ENCODE peak calls at places on chromosomes 4 and X, in four cellular contexts. E is IMR-90, L is mesenchymal stem cell, V is neuronal stem cell. H is an unnamed sample.

GRCh38 chr4:176547005-176547404 is 227.2 kb downstream of the SPCS3 start:
- DNase-seq in E (peak), L (peak), V (no peak), H (no peak)

GRCh38 chrX:40109288-40110008 is 11.7 kb upstream of the BCOR start:
- DNase-seq in E (peak), L (peak), V (no peak), H (peak)

GRCh38 chr4:86917212-86918039 is 17.4 kb upstream of the AFF1 start:
- DNase-seq in E (no peak), L (no peak), V (no peak), H (no peak)

GRCh38 chrX:54043084-54043483 is 1.2 kb downstream of the PHF8 start:
- DNase-seq in E (no peak), L (peak), V (peak), H (no peak)

GRCh38 chr4:1370321-1371124 is 23.5 kb downstream of the UVSSA start:
- DNase-seq in E (no peak), L (no peak), V (no peak), H (no peak)

GRCh38 chr4:52641853-52642563 is 17.1 kb downstream of the USP46 start:
- DNase-seq in E (peak), L (peak), V (no peak), H (no peak)

GRCh38 chr4:155445306-155445705 is 68.5 kb upstream of the MAP9 start:
- DNase-seq in E (no peak), L (no peak), V (no peak), H (no peak)

GRCh38 chrX:30301977-30302376 is 7.2 kb downstream of the NR0B1 start:
- DNase-seq in E (peak), L (no peak), V (peak), H (no peak)

GRCh38 chrX:112901821-112902732 is 61.4 kb upstream of the AMOT start:
- DNase-seq in E (no peak), L (no peak), V (no peak), H (no peak)

GRCh38 chr4:174404677-174405076 is 117.6 kb downstream of the HPGD start:
- DNase-seq in E (no peak), L (no peak), V (no peak), H (no peak)

GRCh38 chrX:16212436-16212835 is 45.2 kb downstream of the MAGEB17 start:
- DNase-seq in E (peak), L (peak), V (no peak), H (peak)

GRCh38 chr4:138892483-138893386 is 122.8 kb upstream of the NOCT start:
- DNase-seq in E (peak), L (no peak), V (no peak), H (no peak)

GRCh38 chr4:175435437-175435836 is 376.6 kb downstream of the GPM6A start:
- DNase-seq in E (peak), L (peak), V (no peak), H (no peak)

GRCh38 chr4:128653514-128654420 is 155.7 kb upstream of the JADE1 start:
- DNase-seq in E (peak), L (peak), V (peak), H (no peak)

GRCh38 chr4:128649575-128650205 is 159.8 kb upstream of the JADE1 start:
- DNase-seq in E (peak), L (peak), V (no peak), H (no peak)

GRCh38 chr4:128649161-128649560 is 160.3 kb upstream of the JADE1 start:
- DNase-seq in E (no peak), L (no peak), V (no peak), H (no peak)

GRCh38 chr4:128648021-128648420 is 161.5 kb upstream of the JADE1 start:
- DNase-seq in E (no peak), L (no peak), V (no peak), H (no peak)
- H3K4ac ChIP-seq in E (no peak), L (no peak), V (no peak), H (no peak)

GRCh38 chrX:47193475-47194241 is at the start of gene UBA1:
- DNase-seq in E (peak), L (peak), V (peak), H (peak)

GRCh38 chrX:47189906-47190305 is 3.7 kb upstream of the UBA1 start:
- DNase-seq in E (no peak), L (no peak), V (no peak), H (no peak)

GRCh38 chrX:47191806-47192401 is 1.7 kb upstream of the UBA1 start:
- DNase-seq in E (no peak), L (no peak), V (no peak), H (no peak)

GRCh38 chrX:47191331-47191730 is 2.3 kb upstream of the UBA1 start:
- DNase-seq in E (no peak), L (peak), V (no peak), H (no peak)

DNA sequence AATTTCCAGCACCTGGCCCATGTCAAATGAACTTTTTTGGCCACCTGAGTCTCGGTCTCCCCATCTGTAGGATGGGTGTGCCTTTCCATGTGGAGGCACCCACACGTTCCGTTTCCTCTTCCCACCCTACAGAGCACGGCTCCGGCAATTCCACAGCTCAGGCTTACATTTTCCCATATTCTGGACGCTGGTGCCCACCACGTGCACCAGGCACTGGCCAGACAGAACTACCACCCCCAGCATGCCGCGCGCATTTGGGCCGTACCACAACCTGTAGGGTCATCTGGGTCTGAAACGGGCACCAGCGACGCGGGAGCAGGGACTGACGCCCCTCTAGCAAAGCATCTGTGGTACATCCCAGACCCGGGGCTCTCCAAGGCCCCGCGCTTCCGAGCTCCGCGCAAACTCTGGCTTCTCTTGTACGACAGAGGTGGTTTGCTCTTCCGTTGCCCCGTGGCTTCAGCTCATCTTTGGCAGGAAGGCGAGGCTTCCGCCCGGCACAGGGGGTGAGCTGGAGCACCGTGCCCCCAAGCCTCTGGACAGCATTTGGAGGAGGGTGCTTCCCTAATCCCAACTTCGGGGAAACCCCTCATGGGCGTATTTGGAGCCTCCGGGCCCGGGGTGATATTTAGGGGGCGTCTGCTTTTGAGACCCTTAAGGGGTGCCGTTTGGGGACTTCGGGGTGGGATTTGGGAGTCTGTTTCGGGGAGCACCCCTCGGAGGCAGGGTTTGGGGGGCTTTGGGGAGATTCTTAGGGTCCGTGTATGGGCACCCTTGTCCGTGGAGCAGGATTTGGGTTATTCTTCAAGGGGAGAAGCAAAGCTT is 3.0 kb upstream of the UBA1 start:
- DNase-seq in E (peak), L (peak), V (peak), H (peak)
- H4K91ac ChIP-seq in E (peak), L (no peak), V (no peak), H (no peak)

GRCh38 chr4:159219862-159220261 is 117.0 kb downstream of the RAPGEF2 start:
- DNase-seq in E (no peak), L (no peak), V (no peak), H (no peak)
- H3K4ac ChIP-seq in E (no peak), L (no peak), V (no peak), H (no peak)

DNA sequence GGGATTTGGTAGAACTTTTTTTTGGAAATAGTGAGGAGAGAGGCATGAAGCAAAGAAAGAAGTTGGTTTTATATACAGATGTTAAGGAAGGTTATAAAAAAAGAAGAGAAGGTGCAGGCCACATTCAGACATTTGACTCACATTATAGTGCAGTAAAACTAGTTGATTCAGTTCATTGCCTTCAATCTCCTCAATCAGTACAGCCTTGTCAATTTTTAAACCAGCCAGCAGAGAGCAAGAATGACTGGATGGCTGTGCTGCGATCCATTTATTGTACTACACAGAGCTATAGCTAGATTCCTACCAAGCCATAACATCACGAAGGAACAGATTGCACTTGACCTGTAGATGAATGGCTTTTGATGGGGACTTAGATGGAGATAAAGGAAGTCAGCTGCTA is 79.7 kb upstream of the LSM6 start:
- DNase-seq in E (no peak), L (no peak), V (no peak), H (no peak)
- H4K91ac ChIP-seq in E (no peak), L (no peak), V (no peak), H (no peak)

GRCh38 chrX:142089193-142089592 is 115.9 kb downstream of the MAGEC2 start:
- DNase-seq in E (peak), L (no peak), V (no peak), H (no peak)
- H3K4ac ChIP-seq in E (no peak), L (no peak), V (no peak), H (no peak)